ENCODE peak calls at places on chromosome 19, in six cellular contexts. R is stomach, Z is A549, H is heart left ventricle, I is uterus, B is ovary. T is an unnamed sample.

GRCh38 chr19:2276429-2276989 is 5.5 kb downstream of the PEAK3 start:
- DNase-seq in H (no peak), Z (no peak), R (no peak), I (no peak), B (no peak), T (no peak)

GRCh38 chr19:41501854-41502253 is 58.9 kb downstream of the ERICH4 start:
- DNase-seq in R (no peak), B (no peak), H (no peak), I (no peak), Z (no peak), T (no peak)

GRCh38 chr19:7371001-7371400 is 22.3 kb downstream of the ARHGEF18 start:
- DNase-seq in H (no peak), I (no peak), R (no peak), B (no peak), Z (no peak), T (no peak)

GRCh38 chr19:49492573-49493411 is 3.4 kb upstream of the RPS11 start:
- DNase-seq in R (no peak), I (no peak), Z (no peak), H (no peak), B (no peak), T (no peak)

GRCh38 chr19:45499196-45500180 is 1.2 kb downstream of the PPM1N start:
- DNase-seq in I (no peak), B (no peak), H (no peak), Z (no peak), R (no peak), T (peak)

GRCh38 chr19:49339364-49340068 is 4.3 kb downstream of the CD37 start:
- DNase-seq in B (peak), I (peak), R (peak), H (peak), Z (no peak), T (peak)

GRCh38 chr19:46753420-46754155 is 7.3 kb upstream of the STRN4 start:
- DNase-seq in H (no peak), B (peak), Z (peak), I (no peak), R (peak), T (no peak)

GRCh38 chr19:33032218-33032781 is 32.4 kb downstream of the RHPN2 start:
- DNase-seq in I (no peak), H (no peak), R (no peak), B (no peak), Z (no peak), T (no peak)

GRCh38 chr19:47152205-47152604 is 21.6 kb downstream of the SAE1 start:
- DNase-seq in R (no peak), B (no peak), H (no peak), Z (no peak), I (no peak), T (no peak)

GRCh38 chr19:2034729-2035589 is 16.1 kb downstream of the MKNK2 start:
- DNase-seq in R (peak), Z (no peak), B (peak), H (peak), I (no peak), T (no peak)

GRCh38 chr19:3323704-3324103 is 42.7 kb upstream of the NFIC start:
- DNase-seq in H (no peak), B (no peak), R (no peak), Z (no peak), I (no peak), T (no peak)
- TF ChIP-seq CTCF in H (no peak), B (no peak), R (no peak), Z (no peak), I (no peak), T (no peak)

GRCh38 chr19:56140583-56141415 is at the start of gene ZNF444:
- DNase-seq in Z (peak), I (peak), R (peak), B (peak), H (peak), T (peak)
- TF ChIP-seq POLR2A in Z (peak), I (peak), R (peak), B (peak), H (peak), T (no peak)

GRCh38 chr19:13797058-13797440 is 1.8 kb downstream of the ZSWIM4 start:
- DNase-seq in I (no peak), H (no peak), B (no peak), Z (no peak), R (no peak), T (no peak)
- H3K4me3 ChIP-seq in I (no peak), H (peak), B (no peak), Z (peak), R (no peak), T (no peak)

GRCh38 chr19:11674067-11674492 is 64.7 kb downstream of the ZNF823 start:
- DNase-seq in B (no peak), H (peak), Z (no peak), R (no peak), I (no peak), T (no peak)
- TF ChIP-seq CTCF in B (no peak), H (no peak), Z (no peak), R (no peak), I (no peak), T (no peak)

GRCh38 chr19:55082023-55082851 is 6.6 kb downstream of the EPS8L1 start:
- DNase-seq in Z (peak), H (no peak), I (no peak), R (no peak), B (no peak), T (no peak)
- TF ChIP-seq POLR2A in Z (no peak), H (no peak), I (no peak), R (no peak), B (no peak), T (no peak)

GRCh38 chr19:51124729-51125128 is at the start of gene SIGLEC9:
- DNase-seq in B (peak), H (peak), I (no peak), R (no peak), Z (no peak), T (peak)
- H3K4me3 ChIP-seq in B (no peak), H (peak), I (no peak), R (peak), Z (no peak), T (no peak)

GRCh38 chr19:5680437-5681368 is at the start of the genes HSD11B1L and MICOS13:
- DNase-seq in H (peak), R (peak), I (peak), Z (peak), B (peak), T (peak)

GRCh38 chr19:5681446-5682292 is 842 bp downstream of the HSD11B1L start:
- DNase-seq in I (no peak), H (no peak), B (no peak), Z (no peak), R (no peak), T (peak)

GRCh38 chr19:5679289-5680082 is 830 bp downstream of the MICOS13 start:
- DNase-seq in B (no peak), I (no peak), Z (no peak), H (no peak), R (no peak), T (no peak)

GRCh38 chr19:5678071-5678682 is 2.1 kb downstream of the MICOS13 start:
- DNase-seq in R (no peak), I (no peak), B (no peak), Z (no peak), H (no peak), T (no peak)

DNA sequence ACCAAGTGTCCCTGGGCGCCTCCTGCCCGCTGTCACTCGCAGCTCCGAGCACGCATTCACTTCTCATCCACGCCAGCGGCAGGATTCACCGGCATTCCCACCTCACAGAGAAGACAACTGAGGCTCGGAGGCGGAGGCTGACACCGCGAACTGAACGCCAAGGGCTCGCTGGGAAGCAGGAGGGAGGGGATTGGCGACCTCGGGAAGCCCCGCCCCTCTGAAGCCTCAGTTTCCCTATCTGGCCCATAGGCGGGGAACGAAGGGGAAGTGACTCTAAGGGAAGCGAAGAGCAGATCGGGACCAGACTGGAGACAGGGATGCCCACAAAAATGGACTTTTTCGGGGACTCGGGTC is 256 bp downstream of the MICOS13 start:
- DNase-seq in B (no peak), H (peak), I (no peak), R (no peak), Z (no peak), T (peak)
- TF ChIP-seq CTCF in B (no peak), H (no peak), I (no peak), R (no peak), Z (no peak), T (no peak)

T was measured in lower leg skin.